ENCODE peak calls at places on chromosome 2, in eight cellular contexts. One of them, this sample, is unnamed.

GRCh38 chr2:63226297-63226696 is 175.7 kb downstream of the OTX1 start:
- DNase-seq in spleen: no peak
- DNase-seq in brain microvascular endothelial cell: no peak
- DNase-seq in sigmoid colon: no peak
- DNase-seq in BJ: no peak
- DNase-seq in astrocyte of the spinal cord: no peak
- DNase-seq in fibroblast of the aortic adventitia: no peak
- DNase-seq in transverse colon: no peak
- DNase-seq in this sample: no peak

GRCh38 chr2:26299488-26300092 is 46.4 kb upstream of the SELENOI start:
- DNase-seq in spleen: no peak
- DNase-seq in brain microvascular endothelial cell: peak; percentile 55
- DNase-seq in transverse colon: peak; percentile 30
- DNase-seq in fibroblast of the aortic adventitia: peak; percentile 80
- DNase-seq in astrocyte of the spinal cord: peak; percentile 84
- DNase-seq in sigmoid colon: no peak
- DNase-seq in BJ: no peak
- DNase-seq in this sample: peak; percentile 70

GRCh38 chr2:232432598-232433184 is 23.3 kb upstream of the ALPI start:
- DNase-seq in brain microvascular endothelial cell: no peak
- DNase-seq in astrocyte of the spinal cord: no peak
- DNase-seq in spleen: peak; percentile 61
- DNase-seq in BJ: no peak
- DNase-seq in transverse colon: no peak
- DNase-seq in sigmoid colon: no peak
- DNase-seq in fibroblast of the aortic adventitia: no peak
- DNase-seq in this sample: no peak

GRCh38 chr2:46047280-46047679 is 249.9 kb upstream of the EPAS1 start:
- DNase-seq in astrocyte of the spinal cord: peak; percentile 46
- DNase-seq in transverse colon: no peak
- DNase-seq in brain microvascular endothelial cell: no peak
- DNase-seq in BJ: no peak
- DNase-seq in sigmoid colon: no peak
- DNase-seq in fibroblast of the aortic adventitia: no peak
- DNase-seq in spleen: no peak
- DNase-seq in this sample: no peak

GRCh38 chr2:38214209-38214717 is 138.3 kb upstream of the CYP1B1 start:
- DNase-seq in astrocyte of the spinal cord: no peak
- DNase-seq in spleen: no peak
- DNase-seq in BJ: no peak
- DNase-seq in brain microvascular endothelial cell: no peak
- DNase-seq in transverse colon: no peak
- DNase-seq in sigmoid colon: no peak
- DNase-seq in fibroblast of the aortic adventitia: no peak
- DNase-seq in this sample: no peak

GRCh38 chr2:225670111-225670974 is 270.8 kb downstream of the NYAP2 start:
- DNase-seq in fibroblast of the aortic adventitia: peak; percentile 80
- DNase-seq in sigmoid colon: no peak
- DNase-seq in BJ: peak; percentile 52
- DNase-seq in astrocyte of the spinal cord: peak; percentile 68
- DNase-seq in transverse colon: no peak
- DNase-seq in brain microvascular endothelial cell: peak; percentile 2
- DNase-seq in spleen: no peak
- DNase-seq in this sample: peak; percentile 79

GRCh38 chr2:126749537-126749936 is 93.6 kb downstream of the GYPC start:
- DNase-seq in sigmoid colon: no peak
- DNase-seq in spleen: no peak
- DNase-seq in BJ: no peak
- DNase-seq in astrocyte of the spinal cord: no peak
- DNase-seq in fibroblast of the aortic adventitia: peak; percentile 24
- DNase-seq in transverse colon: no peak
- DNase-seq in brain microvascular endothelial cell: no peak
- DNase-seq in this sample: peak; percentile 12

GRCh38 chr2:118014492-118014824 is 588 bp upstream of the CCDC93 start:
- DNase-seq in brain microvascular endothelial cell: no peak
- DNase-seq in transverse colon: no peak
- DNase-seq in fibroblast of the aortic adventitia: no peak
- DNase-seq in BJ: no peak
- DNase-seq in astrocyte of the spinal cord: no peak
- DNase-seq in sigmoid colon: no peak
- DNase-seq in spleen: no peak
- DNase-seq in this sample: no peak

GRCh38 chr2:26770986-26771586 is 7.0 kb downstream of the SLC35F6 start:
- DNase-seq in brain microvascular endothelial cell: peak; percentile 41
- DNase-seq in BJ: peak; percentile 44
- DNase-seq in sigmoid colon: peak; percentile 94
- DNase-seq in astrocyte of the spinal cord: peak; percentile 71
- DNase-seq in spleen: no peak
- DNase-seq in transverse colon: peak; percentile 63
- DNase-seq in fibroblast of the aortic adventitia: peak; percentile 96
- DNase-seq in this sample: peak; percentile 89

GRCh38 chr2:64695656-64696310 is 42.1 kb upstream of the SERTAD2 start:
- DNase-seq in fibroblast of the aortic adventitia: peak; percentile 53
- DNase-seq in BJ: no peak
- DNase-seq in brain microvascular endothelial cell: no peak
- DNase-seq in transverse colon: no peak
- DNase-seq in sigmoid colon: no peak
- DNase-seq in astrocyte of the spinal cord: peak; percentile 50
- DNase-seq in spleen: no peak
- DNase-seq in this sample: peak; percentile 35

GRCh38 chr2:62568983-62569837 is 63.2 kb upstream of the TMEM17 start:
- DNase-seq in fibroblast of the aortic adventitia: no peak
- DNase-seq in BJ: no peak
- DNase-seq in astrocyte of the spinal cord: no peak
- DNase-seq in brain microvascular endothelial cell: no peak
- DNase-seq in spleen: no peak
- DNase-seq in sigmoid colon: no peak
- DNase-seq in transverse colon: no peak
- DNase-seq in this sample: peak; percentile 34

GRCh38 chr2:47002480-47003381 is 87.1 kb upstream of the MCFD2 start:
- DNase-seq in fibroblast of the aortic adventitia: no peak
- DNase-seq in spleen: no peak
- DNase-seq in sigmoid colon: no peak
- DNase-seq in transverse colon: no peak
- DNase-seq in astrocyte of the spinal cord: peak; percentile 69
- DNase-seq in BJ: no peak
- DNase-seq in brain microvascular endothelial cell: no peak
- DNase-seq in this sample: peak; percentile 27

GRCh38 chr2:119428488-119429224 is 3.0 kb upstream of the TMEM37 start:
- DNase-seq in fibroblast of the aortic adventitia: no peak
- DNase-seq in astrocyte of the spinal cord: no peak
- DNase-seq in sigmoid colon: no peak
- DNase-seq in BJ: no peak
- DNase-seq in transverse colon: no peak
- DNase-seq in brain microvascular endothelial cell: no peak
- DNase-seq in spleen: no peak
- DNase-seq in this sample: no peak

GRCh38 chr2:18742382-18742781 is 153.0 kb upstream of the NT5C1B start:
- DNase-seq in transverse colon: no peak
- DNase-seq in brain microvascular endothelial cell: no peak
- DNase-seq in fibroblast of the aortic adventitia: no peak
- DNase-seq in BJ: no peak
- DNase-seq in sigmoid colon: no peak
- DNase-seq in astrocyte of the spinal cord: no peak
- DNase-seq in spleen: no peak
- DNase-seq in this sample: peak; percentile 37
- TF ChIP-seq CTCF in transverse colon: no peak
- TF ChIP-seq CTCF in brain microvascular endothelial cell: peak; percentile 27
- TF ChIP-seq CTCF in fibroblast of the aortic adventitia: no peak
- TF ChIP-seq CTCF in BJ: no peak
- TF ChIP-seq CTCF in sigmoid colon: no peak
- TF ChIP-seq CTCF in astrocyte of the spinal cord: peak; percentile 23
- TF ChIP-seq CTCF in spleen: no peak
- TF ChIP-seq CTCF in this sample: no peak

GRCh38 chr2:113157897-113158753 is 15.6 kb upstream of the PSD4 start:
- DNase-seq in fibroblast of the aortic adventitia: peak; percentile 17
- DNase-seq in sigmoid colon: no peak
- DNase-seq in transverse colon: no peak
- DNase-seq in astrocyte of the spinal cord: peak; percentile 51
- DNase-seq in spleen: no peak
- DNase-seq in brain microvascular endothelial cell: peak; percentile 55
- DNase-seq in BJ: peak; percentile 24
- DNase-seq in this sample: peak; percentile 76
- H3K4me3 ChIP-seq in fibroblast of the aortic adventitia: no peak overlapping the region
- H3K4me3 ChIP-seq in sigmoid colon: peak overlapping the region; percentile 24
- H3K4me3 ChIP-seq in transverse colon: no peak overlapping the region
- H3K4me3 ChIP-seq in astrocyte of the spinal cord: peak overlapping the region; percentile 47
- H3K4me3 ChIP-seq in spleen: peak overlapping the region; percentile 63
- H3K4me3 ChIP-seq in brain microvascular endothelial cell: peak overlapping the region; percentile 57
- H3K4me3 ChIP-seq in BJ: peak overlapping the region; percentile 37
- H3K4me3 ChIP-seq in this sample: peak overlapping the region; percentile 37

DNA sequence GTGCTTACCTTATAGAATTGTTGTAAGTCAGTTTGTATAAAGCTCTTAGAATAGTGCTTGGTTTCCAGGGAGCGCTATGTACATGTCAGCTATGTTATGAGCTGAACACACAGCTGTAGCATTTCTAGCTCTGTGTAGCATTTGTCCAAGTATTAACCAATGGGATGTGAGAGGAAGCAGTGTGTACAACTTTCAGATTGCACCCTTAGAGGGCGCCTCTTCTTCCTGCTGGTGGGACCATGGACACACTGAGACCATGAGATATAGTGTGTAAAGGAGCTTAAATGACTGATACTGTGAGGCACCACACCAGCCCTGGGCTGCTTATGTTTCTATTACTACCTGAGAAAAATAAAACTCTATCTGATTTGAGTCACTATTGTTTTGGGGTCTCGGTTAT is 380.2 kb downstream of the LNPK start:
- DNase-seq in spleen: no peak
- DNase-seq in brain microvascular endothelial cell: no peak
- DNase-seq in transverse colon: no peak
- DNase-seq in astrocyte of the spinal cord: no peak
- DNase-seq in fibroblast of the aortic adventitia: no peak
- DNase-seq in BJ: no peak
- DNase-seq in sigmoid colon: no peak
- DNase-seq in this sample: no peak
- TF ChIP-seq CTCF in spleen: no peak
- TF ChIP-seq CTCF in brain microvascular endothelial cell: no peak
- TF ChIP-seq CTCF in transverse colon: no peak
- TF ChIP-seq CTCF in astrocyte of the spinal cord: no peak
- TF ChIP-seq CTCF in fibroblast of the aortic adventitia: no peak
- TF ChIP-seq CTCF in BJ: peak; percentile 7
- TF ChIP-seq CTCF in sigmoid colon: no peak
- TF ChIP-seq CTCF in this sample: no peak

GRCh38 chr2:201697899-201698298 is 545 bp downstream of the MPP4 start:
- DNase-seq in BJ: peak; percentile 71
- DNase-seq in brain microvascular endothelial cell: peak; percentile 82
- DNase-seq in transverse colon: no peak
- DNase-seq in fibroblast of the aortic adventitia: peak; percentile 91
- DNase-seq in astrocyte of the spinal cord: peak; percentile 84
- DNase-seq in spleen: no peak
- DNase-seq in sigmoid colon: no peak
- DNase-seq in this sample: peak; percentile 69
- H3K4me3 ChIP-seq in BJ: no peak overlapping the region
- H3K4me3 ChIP-seq in brain microvascular endothelial cell: peak overlapping the region; percentile 16
- H3K4me3 ChIP-seq in transverse colon: no peak overlapping the region
- H3K4me3 ChIP-seq in fibroblast of the aortic adventitia: no peak overlapping the region
- H3K4me3 ChIP-seq in astrocyte of the spinal cord: no peak overlapping the region
- H3K4me3 ChIP-seq in spleen: no peak overlapping the region
- H3K4me3 ChIP-seq in sigmoid colon: no peak overlapping the region
- H3K4me3 ChIP-seq in this sample: no peak overlapping the region

DNA sequence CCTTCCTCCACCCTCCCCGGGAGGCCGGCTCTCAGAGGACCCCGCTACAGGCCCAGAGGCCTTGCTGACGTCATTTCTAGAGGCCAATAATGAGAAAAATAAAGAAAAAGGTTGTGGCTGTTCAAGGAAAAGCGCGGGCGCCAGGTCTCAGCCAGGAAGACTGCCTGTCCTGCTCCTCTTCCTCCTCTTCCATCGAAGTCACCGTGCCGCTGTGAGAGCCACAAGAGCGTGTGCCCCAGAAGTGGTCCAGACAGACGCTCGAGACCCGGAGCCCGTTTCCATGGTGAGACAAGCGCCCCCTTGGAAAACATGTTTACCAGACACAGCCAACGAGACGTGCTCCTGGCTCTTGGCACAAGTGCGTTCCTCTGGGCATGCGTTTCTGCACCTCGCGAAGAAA is 210.5 kb downstream of the HDAC4 start:
- DNase-seq in fibroblast of the aortic adventitia: no peak
- DNase-seq in sigmoid colon: peak; percentile 61
- DNase-seq in BJ: no peak
- DNase-seq in transverse colon: no peak
- DNase-seq in astrocyte of the spinal cord: no peak
- DNase-seq in brain microvascular endothelial cell: no peak
- DNase-seq in spleen: no peak
- DNase-seq in this sample: no peak
- TF ChIP-seq CTCF in fibroblast of the aortic adventitia: no peak
- TF ChIP-seq CTCF in sigmoid colon: no peak
- TF ChIP-seq CTCF in BJ: no peak
- TF ChIP-seq CTCF in transverse colon: no peak
- TF ChIP-seq CTCF in astrocyte of the spinal cord: no peak
- TF ChIP-seq CTCF in brain microvascular endothelial cell: no peak
- TF ChIP-seq CTCF in spleen: no peak
- TF ChIP-seq CTCF in this sample: no peak

DNA sequence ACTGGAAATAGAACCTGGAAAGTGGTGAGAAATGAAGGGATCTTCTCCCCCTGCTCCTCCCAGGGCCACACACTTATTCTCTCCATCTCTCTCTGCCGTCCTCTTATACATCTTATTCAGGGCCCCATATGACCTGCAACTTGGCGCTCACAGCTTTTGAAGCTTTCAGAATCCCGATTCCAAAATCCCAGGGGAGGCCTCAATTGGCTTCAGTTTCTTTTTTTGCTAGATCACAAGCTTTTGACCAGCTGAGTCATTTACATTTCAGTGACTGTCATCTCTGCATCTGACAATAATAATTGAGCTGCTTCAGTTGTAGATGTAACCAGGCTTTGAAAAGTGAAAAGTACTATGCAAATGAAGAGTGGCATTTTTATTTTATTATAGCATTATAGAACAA is 9.9 kb downstream of the VIT start:
- DNase-seq in fibroblast of the aortic adventitia: peak; percentile 16
- DNase-seq in astrocyte of the spinal cord: no peak
- DNase-seq in sigmoid colon: no peak
- DNase-seq in transverse colon: no peak
- DNase-seq in brain microvascular endothelial cell: no peak
- DNase-seq in BJ: no peak
- DNase-seq in spleen: no peak
- DNase-seq in this sample: no peak
- H3K4me3 ChIP-seq in fibroblast of the aortic adventitia: no peak overlapping the region
- H3K4me3 ChIP-seq in astrocyte of the spinal cord: no peak overlapping the region
- H3K4me3 ChIP-seq in sigmoid colon: no peak overlapping the region
- H3K4me3 ChIP-seq in transverse colon: no peak overlapping the region
- H3K4me3 ChIP-seq in brain microvascular endothelial cell: no peak overlapping the region
- H3K4me3 ChIP-seq in BJ: no peak overlapping the region
- H3K4me3 ChIP-seq in spleen: no peak overlapping the region
- H3K4me3 ChIP-seq in this sample: no peak overlapping the region

GRCh38 chr2:39516347-39517101 is 79.4 kb upstream of the MAP4K3 start:
- DNase-seq in astrocyte of the spinal cord: no peak
- DNase-seq in spleen: no peak
- DNase-seq in fibroblast of the aortic adventitia: peak; percentile 90
- DNase-seq in brain microvascular endothelial cell: no peak
- DNase-seq in BJ: no peak
- DNase-seq in sigmoid colon: peak; percentile 92
- DNase-seq in transverse colon: peak; percentile 29
- DNase-seq in this sample: peak; percentile 76
- TF ChIP-seq CTCF in astrocyte of the spinal cord: no peak
- TF ChIP-seq CTCF in spleen: no peak
- TF ChIP-seq CTCF in fibroblast of the aortic adventitia: no peak
- TF ChIP-seq CTCF in brain microvascular endothelial cell: no peak
- TF ChIP-seq CTCF in BJ: no peak
- TF ChIP-seq CTCF in sigmoid colon: no peak
- TF ChIP-seq CTCF in transverse colon: no peak
- TF ChIP-seq CTCF in this sample: no peak

GRCh38 chr2:14524803-14525080 is 107.8 kb upstream of the LRATD1 start:
- DNase-seq in astrocyte of the spinal cord: peak; percentile 34
- DNase-seq in brain microvascular endothelial cell: no peak
- DNase-seq in sigmoid colon: no peak
- DNase-seq in transverse colon: no peak
- DNase-seq in BJ: peak; percentile 72
- DNase-seq in fibroblast of the aortic adventitia: no peak
- DNase-seq in spleen: no peak
- DNase-seq in this sample: no peak
- H3K4me3 ChIP-seq in astrocyte of the spinal cord: no peak overlapping the region
- H3K4me3 ChIP-seq in brain microvascular endothelial cell: no peak overlapping the region
- H3K4me3 ChIP-seq in sigmoid colon: no peak overlapping the region
- H3K4me3 ChIP-seq in transverse colon: no peak overlapping the region
- H3K4me3 ChIP-seq in BJ: no peak overlapping the region
- H3K4me3 ChIP-seq in fibroblast of the aortic adventitia: no peak overlapping the region
- H3K4me3 ChIP-seq in spleen: no peak overlapping the region
- H3K4me3 ChIP-seq in this sample: no peak overlapping the region

This sample was measured in cardiac fibroblast.